ENCODE peak calls at places on chromosomes 12 and 14, in four cellular contexts. B is HT1080, T is HT-29, I is head of caudate nucleus. Q is an unnamed sample.

GRCh38 chr14:76985021-76985420 is 43.5 kb downstream of the IRF2BPL start:
- DNase-seq in B (no peak), T (no peak), I (no peak), Q (no peak)

GRCh38 chr12:2011641-2012607 is 7.7 kb upstream of the DCP1B start:
- DNase-seq in B (no peak), T (no peak), I (no peak), Q (no peak)

GRCh38 chr14:93970589-93970966 is 5.8 kb downstream of the ASB2 start:
- DNase-seq in B (peak; percentile 20), T (peak; percentile 49), I (peak; percentile 59), Q (peak; percentile 85)

GRCh38 chr14:45085004-45085403 is 1.1 kb downstream of the PRPF39 start:
- DNase-seq in B (no peak), T (peak; percentile 32), I (no peak), Q (no peak)

GRCh38 chr12:24839268-24839791 is 109.6 kb downstream of the BCAT1 start:
- DNase-seq in B (peak; percentile 95), T (no peak), I (no peak), Q (no peak)

GRCh38 chr12:62191747-62192485 is 68.3 kb upstream of the USP15 start:
- DNase-seq in B (no peak), T (no peak), I (no peak), Q (peak; percentile 45)

GRCh38 chr14:98186140-98186539 is 1085.9 kb downstream of the BCL11B start:
- DNase-seq in B (no peak), T (no peak), I (no peak), Q (no peak)

GRCh38 chr12:110073049-110073831 is 24.9 kb upstream of the C12orf76 start:
- DNase-seq in B (no peak), T (no peak), I (peak; percentile 99), Q (peak; percentile 88)

GRCh38 chr14:35158951-35159653 is 36.8 kb downstream of the PRORP start:
- DNase-seq in B (no peak), T (no peak), I (no peak), Q (no peak)

GRCh38 chr12:67155863-67156262 is 113.3 kb upstream of the CAND1 start:
- DNase-seq in B (peak; percentile 48), T (no peak), I (no peak), Q (no peak)

GRCh38 chr12:92582466-92582865 is 120.3 kb upstream of the PLEKHG7 start:
- DNase-seq in B (no peak), T (no peak), I (no peak), Q (no peak)

GRCh38 chr14:54200726-54201125 is 196.1 kb upstream of the CDKN3 start:
- DNase-seq in B (no peak), T (no peak), I (no peak), Q (no peak)

GRCh38 chr12:46364777-46365580 is 7.6 kb downstream of the SLC38A2 start:
- DNase-seq in B (peak; percentile 84), T (peak; percentile 81), I (peak; percentile 81), Q (no peak)

GRCh38 chr12:62813031-62813829 is 121.7 kb downstream of the PPM1H start:
- DNase-seq in B (peak; percentile 57), T (peak; percentile 45), I (peak; percentile 91), Q (peak; percentile 80)

GRCh38 chr12:132604108-132605054 is 6.0 kb downstream of the LRCOL1 start:
- DNase-seq in B (no peak), T (no peak), I (no peak), Q (no peak)

GRCh38 chr12:21296751-21297406 is 37.8 kb downstream of the SLCO1A2 start:
- DNase-seq in B (peak; percentile 36), T (peak; percentile 20), I (peak; percentile 56), Q (no peak)

GRCh38 chr14:106044949-106045596 is 518.7 kb downstream of the TMEM121 start:
- DNase-seq in B (peak; percentile 54), T (peak; percentile 62), I (peak; percentile 51), Q (no peak)

Q was measured in posterior cingulate gyrus.